ENCODE peak calls at places on chromosomes 6 and 20, in five cellular contexts. Z is naive thymus-derived CD4-positive, alpha-beta T cell; O is H1; C is GM23248; J is aorta. G is an unnamed sample.

GRCh38 chr6:683742-684440 is 9.0 kb downstream of the EXOC2 start:
- DNase-seq in Z (no peak), O (peak; percentile 95), C (peak; percentile 77), J (no peak), G (peak; percentile 42)

GRCh38 chr6:117534974-117535373 is 52.5 kb downstream of the DCBLD1 start:
- DNase-seq in Z (no peak), O (no peak), C (no peak), J (no peak), G (no peak)

GRCh38 chr6:26183581-26184408 is 96.6 kb downstream of the HFE start:
- DNase-seq in Z (peak; percentile 43), O (no peak), C (peak; percentile 64), J (peak; percentile 87), G (peak; percentile 86)

GRCh38 chr6:121436966-121437756 is 1.7 kb downstream of the GJA1 start:
- DNase-seq in Z (no peak), O (no peak), C (peak; percentile 73), J (peak; percentile 85), G (peak; percentile 65)

GRCh38 chr6:54875539-54875938 is 29.0 kb downstream of the FAM83B start:
- DNase-seq in Z (no peak), O (no peak), C (no peak), J (no peak), G (no peak)

GRCh38 chr20:31537116-31537858 is 23.0 kb downstream of the HM13 start:
- DNase-seq in Z (no peak), O (no peak), C (no peak), J (no peak), G (no peak)

GRCh38 chr6:90809035-90809434 is 222.2 kb upstream of the MAP3K7 start:
- DNase-seq in Z (no peak), O (no peak), C (no peak), J (no peak), G (no peak)

GRCh38 chr6:123648723-123649122 is 12.0 kb upstream of the TRDN start:
- DNase-seq in Z (no peak), O (no peak), C (no peak), J (no peak), G (no peak)

GRCh38 chr6:139500977-139501376 is 126.5 kb upstream of the CITED2 start:
- DNase-seq in Z (no peak), O (no peak), C (no peak), J (no peak), G (no peak)

GRCh38 chr6:38973178-38974057 is 75.2 kb upstream of the GLP1R start:
- DNase-seq in Z (no peak), O (no peak), C (peak; percentile 72), J (no peak), G (no peak)

GRCh38 chr20:18984238-18985200 is 170.9 kb downstream of the SCP2D1 start:
- DNase-seq in Z (no peak), O (no peak), C (peak; percentile 21), J (no peak), G (no peak)

GRCh38 chr6:94052754-94053153 is 633.4 kb upstream of the EPHA7 start:
- DNase-seq in Z (no peak), O (no peak), C (no peak), J (no peak), G (no peak)

GRCh38 chr6:32196682-32197616 is 4.5 kb upstream of the GPSM3 start:
- DNase-seq in Z (no peak), O (no peak), C (peak; percentile 45), J (no peak), G (peak; percentile 68)

GRCh38 chr20:57409672-57410397 is 18.6 kb downstream of the RBM38 start:
- DNase-seq in Z (no peak), O (no peak), C (no peak), J (no peak), G (no peak)
- H3K4me1 ChIP-seq in Z (peaks cover 3% of the 10 kb centered on the region), O (no peaks in the 10 kb centered on the region), C (no peaks in the 10 kb centered on the region), J (no peaks in the 10 kb centered on the region), G (peaks cover 3% of the 10 kb centered on the region)

GRCh38 chr6:136958168-136958567 is 36.1 kb downstream of the SLC35D3 start:
- DNase-seq in Z (no peak), O (no peak), C (no peak), J (no peak), G (no peak)

GRCh38 chr6:136962661-136963060 is 40.6 kb downstream of the SLC35D3 start:
- DNase-seq in Z (no peak), O (no peak), C (no peak), J (no peak), G (no peak)

GRCh38 chr6:136956590-136957573 is 34.8 kb downstream of the SLC35D3 start:
- DNase-seq in Z (no peak), O (peak; percentile 65), C (no peak), J (no peak), G (no peak)

GRCh38 chr6:136961848-136962247 is 39.7 kb downstream of the SLC35D3 start:
- DNase-seq in Z (no peak), O (no peak), C (no peak), J (no peak), G (no peak)

GRCh38 chr6:136959471-136959891 is 37.4 kb downstream of the SLC35D3 start:
- DNase-seq in Z (no peak), O (no peak), C (no peak), J (no peak), G (no peak)
- H3K4me3 ChIP-seq in Z (no peak overlapping the region), O (no peak overlapping the region), C (no peak overlapping the region), J (no peak overlapping the region), G (no peak overlapping the region)

DNA sequence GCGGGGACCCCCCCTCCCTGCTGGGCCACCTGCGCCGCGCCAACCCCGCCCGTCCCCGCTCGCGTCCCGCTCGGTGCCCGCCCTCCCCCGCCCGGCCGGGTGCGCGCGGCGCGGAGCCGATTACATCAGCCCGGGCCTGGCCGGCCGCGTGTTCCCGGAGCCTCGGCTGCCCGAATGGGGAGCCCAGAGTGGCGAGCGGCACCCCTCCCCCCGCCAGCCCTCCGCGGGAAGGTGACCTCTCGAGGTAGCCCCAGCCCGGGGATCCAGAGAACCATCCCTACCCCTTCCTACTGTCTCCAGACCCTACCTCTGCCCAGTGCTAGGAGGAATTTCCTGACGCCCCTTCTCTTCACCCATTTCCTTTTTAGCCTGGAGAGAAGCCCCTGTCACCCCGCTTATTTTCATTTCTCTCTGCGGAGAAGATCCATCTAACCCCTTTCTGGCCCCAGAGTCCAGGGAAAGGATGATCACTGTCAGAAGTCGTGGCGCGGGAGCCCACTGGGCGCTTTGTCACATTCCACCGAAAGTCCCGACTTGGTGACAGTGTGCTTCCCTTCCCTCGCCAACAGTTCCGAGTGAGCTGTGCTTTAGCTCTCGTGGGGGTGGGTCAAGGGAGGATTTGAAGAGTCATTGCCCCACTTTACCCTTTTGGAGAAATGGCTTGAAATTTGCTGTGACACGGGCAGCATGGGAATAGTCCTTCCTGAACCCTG is 2.0 kb downstream of the VEGFA start:
- DNase-seq in Z (peak; percentile 34), O (no peak), C (peak; percentile 86), J (peak; percentile 91), G (peak; percentile 89)
- H3K4me1 ChIP-seq in Z (peaks cover 3% of the 10 kb centered on the region), O (no peaks in the 10 kb centered on the region), C (peaks cover 31% of the 10 kb centered on the region), J (no peaks in the 10 kb centered on the region), G (peaks cover 13% of the 10 kb centered on the region)

DNA sequence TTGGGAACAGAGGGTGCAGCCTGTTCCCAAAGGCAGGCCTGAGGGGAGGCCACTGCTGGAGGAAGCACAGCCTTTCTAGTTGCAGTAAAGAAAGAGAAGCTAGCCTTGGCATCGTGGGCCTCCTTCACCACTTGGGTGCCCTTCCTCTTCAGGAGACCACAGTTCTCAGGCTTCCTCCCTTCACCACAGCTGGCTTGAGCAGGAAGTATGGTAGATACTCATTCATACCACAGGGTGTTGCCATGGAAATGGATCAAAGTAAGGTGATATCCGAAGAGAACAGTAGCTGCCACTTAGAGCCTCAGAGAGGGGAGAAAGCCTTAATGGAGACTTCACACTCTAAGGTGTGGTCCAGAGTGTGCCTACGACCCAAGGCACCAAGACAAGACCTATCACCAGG is 120.4 kb upstream of the RIPOR2 start:
- DNase-seq in Z (no peak), O (no peak), C (no peak), J (no peak), G (no peak)
- H3K4me3 ChIP-seq in Z (no peak overlapping the region), O (no peak overlapping the region), C (no peak overlapping the region), J (no peak overlapping the region), G (no peak overlapping the region)

GRCh38 chr6:15441215-15441868 is 195.5 kb downstream of the JARID2 start:
- DNase-seq in Z (no peak), O (no peak), C (peak; percentile 87), J (no peak), G (no peak)

GRCh38 chr6:15437090-15437489 is 191.2 kb downstream of the JARID2 start:
- DNase-seq in Z (no peak), O (no peak), C (no peak), J (no peak), G (no peak)

GRCh38 chr6:15441982-15442381 is 196.1 kb downstream of the JARID2 start:
- DNase-seq in Z (no peak), O (no peak), C (no peak), J (no peak), G (no peak)

GRCh38 chr6:15440040-15440439 is 194.2 kb downstream of the JARID2 start:
- DNase-seq in Z (no peak), O (no peak), C (no peak), J (no peak), G (no peak)

DNA sequence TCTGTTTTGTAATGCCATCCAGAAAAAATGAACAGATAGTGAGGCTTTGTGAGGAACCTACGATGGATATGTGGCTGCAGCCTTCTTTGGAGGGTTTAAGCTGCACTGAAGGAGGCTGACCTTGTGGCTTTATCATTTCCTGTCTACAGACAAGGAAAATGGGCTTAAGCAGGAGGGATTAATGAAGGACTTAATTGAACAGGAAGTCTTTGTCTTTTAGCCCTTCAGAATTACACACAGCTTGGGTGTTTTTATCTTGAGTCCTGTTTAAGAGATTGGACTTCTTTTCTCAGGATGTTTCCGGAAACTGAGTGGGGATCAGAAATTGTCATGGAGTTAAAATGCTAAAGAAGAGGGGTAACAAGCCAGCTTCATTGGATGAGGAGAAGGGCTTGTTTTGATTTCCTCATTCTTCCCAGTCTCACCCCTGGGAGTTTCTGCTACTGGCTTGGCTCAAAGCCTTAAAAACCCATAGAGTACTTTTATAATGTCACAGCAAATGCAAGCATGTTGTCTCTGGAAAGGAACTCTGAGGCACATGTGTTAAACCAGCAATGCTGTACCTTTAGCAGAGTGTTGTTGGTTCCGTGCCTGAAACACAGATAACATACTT is 193.6 kb downstream of the JARID2 start:
- DNase-seq in Z (no peak), O (no peak), C (no peak), J (no peak), G (no peak)
- H3K4me1 ChIP-seq in Z (peaks cover 17% of the 10 kb centered on the region), O (peaks cover 29% of the 10 kb centered on the region), C (peaks cover 39% of the 10 kb centered on the region), J (no peaks in the 10 kb centered on the region), G (peaks cover 5% of the 10 kb centered on the region)

G was measured in right cardiac atrium.